ENCODE peak calls at places on chromosomes 11 and 22, in eight cellular contexts. J is NCI-H1092 treated with DMSO at 0.1 percent for 48 hours; A is CD4-positive, alpha-beta memory T cell; B is NAMALWA; U is NCI-H1694 treated with DMSO at 0.1 percent for 48 hours; P is NCI-H460; Z is activated effector memory CD4-positive, alpha-beta T cell treated with anti-CD3 and anti-CD28 coated beads, Interleukin-2, amount 50 U/mL, for 16 hours; I is posterior vena cava. N is an unnamed sample.

GRCh38 chr22:40540265-40540664 is 96.3 kb downstream of the MRTFA start:
- DNase-seq in I (no peak), U (no peak), A (no peak), J (no peak), P (no peak), Z (no peak), B (no peak), N (no peak)

GRCh38 chr11:69603978-69604524 is 36.9 kb upstream of the CCND1 start:
- DNase-seq in J (no peak), U (no peak), Z (no peak), I (no peak), A (no peak), B (no peak), P (no peak), N (no peak)

GRCh38 chr11:46912526-46913150 is 5.7 kb downstream of the LRP4 start:
- DNase-seq in B (no peak), I (no peak), U (no peak), J (peak), A (no peak), P (no peak), Z (no peak), N (no peak)

GRCh38 chr11:35852056-35852455 is 91.8 kb upstream of the LDLRAD3 start:
- DNase-seq in A (no peak), P (no peak), J (no peak), B (no peak), U (no peak), I (no peak), Z (no peak), N (no peak)

GRCh38 chr22:45284705-45285305 is at the start of gene UPK3A:
- DNase-seq in A (peak), J (peak), P (peak), B (no peak), Z (peak), I (peak), U (no peak), N (peak)

GRCh38 chr22:17237031-17237668 is 17.9 kb upstream of the ADA2 start:
- DNase-seq in B (peak), I (no peak), J (no peak), P (no peak), Z (no peak), A (peak), U (no peak), N (no peak)

GRCh38 chr11:121282376-121282775 is 10.2 kb upstream of the SC5D start:
- DNase-seq in Z (no peak), U (no peak), B (no peak), A (no peak), J (no peak), P (no peak), I (no peak), N (no peak)

GRCh38 chr11:78138694-78139421 is 568 bp downstream of the ALG8 start:
- DNase-seq in Z (peak), P (peak), U (peak), A (no peak), I (no peak), B (peak), J (no peak), N (no peak)

GRCh38 chr11:97290444-97291041 is 900.7 kb downstream of the JRKL start:
- DNase-seq in U (no peak), A (no peak), J (no peak), B (no peak), I (no peak), P (no peak), Z (no peak), N (no peak)